ENCODE peak calls at places on chromosomes 11 and 22, in eight cellular contexts. B, A, W, G, Y, K, R and U are unnamed samples.

GRCh38 chr11:94423467-94423866 is 22.2 kb upstream of the GPR83 start:
- DNase-seq in G (no peak), B (no peak), A (no peak), Y (no peak), W (no peak), R (no peak), K (no peak), U (no peak)

GRCh38 chr22:23216331-23217170 is 36.2 kb downstream of the BCR start:
- DNase-seq in A (peak), B (no peak), Y (peak), R (no peak), G (no peak), K (no peak), W (no peak), U (no peak)

GRCh38 chr11:110979696-110980095 is 265.8 kb upstream of the POU2AF2 start:
- DNase-seq in K (peak), B (no peak), A (no peak), G (no peak), Y (no peak), W (no peak), R (no peak), U (no peak)

GRCh38 chr11:68997124-68997994 is 15.7 kb downstream of the MRGPRF start:
- DNase-seq in R (no peak), Y (no peak), W (no peak), B (peak), G (no peak), A (no peak), K (no peak), U (peak)

GRCh38 chr11:27120211-27120610 is 79.6 kb downstream of the BBOX1 start:
- DNase-seq in B (no peak), W (peak), A (no peak), G (no peak), R (no peak), K (peak), Y (no peak), U (no peak)

GRCh38 chr22:41447435-41448188 is 1.0 kb upstream of the TOB2 start:
- DNase-seq in W (peak), Y (peak), G (peak), B (peak), A (peak), K (peak), R (peak), U (peak)

GRCh38 chr11:134509381-134510068 is 97.5 kb upstream of the B3GAT1 start:
- DNase-seq in B (peak), K (no peak), W (no peak), G (no peak), Y (no peak), R (no peak), A (no peak), U (peak)

GRCh38 chr11:47724041-47724729 is 9.0 kb upstream of the AGBL2 start:
- DNase-seq in R (no peak), G (peak), B (no peak), A (no peak), K (peak), Y (no peak), W (peak), U (no peak)

GRCh38 chr11:27679136-27680015 is 20.9 kb downstream of the BDNF start:
- DNase-seq in G (no peak), A (no peak), W (no peak), B (no peak), R (no peak), K (no peak), Y (no peak), U (no peak)

GRCh38 chr11:73295259-73295995 is 12.6 kb upstream of the ARHGEF17 start:
- DNase-seq in B (peak), R (peak), Y (peak), G (peak), A (peak), K (peak), W (peak), U (peak)

GRCh38 chr22:39598017-39598965 is 27.7 kb downstream of the CACNA1I start:
- DNase-seq in G (no peak), B (no peak), Y (peak), K (peak), R (peak), A (peak), W (no peak), U (no peak)

GRCh38 chr11:70824590-70825300 is 426.4 kb downstream of the CTTN start:
- DNase-seq in K (no peak), B (no peak), W (no peak), R (no peak), G (no peak), A (no peak), Y (no peak), U (no peak)

GRCh38 chr22:44622147-44622427 is 79.9 kb upstream of the PRR5 start:
- DNase-seq in R (no peak), W (no peak), B (no peak), G (no peak), K (peak), Y (no peak), A (peak), U (peak)

GRCh38 chr11:32172771-32173170 is 81.9 kb downstream of the RCN1 start:
- DNase-seq in W (peak), B (no peak), Y (no peak), A (no peak), K (no peak), G (no peak), R (no peak), U (no peak)

GRCh38 chr11:47523491-47524199 is 29.3 kb downstream of the CELF1 start:
- DNase-seq in W (peak), R (no peak), B (no peak), Y (peak), A (no peak), K (peak), G (no peak), U (no peak)

GRCh38 chr11:69588270-69588669 is 52.7 kb upstream of the CCND1 start:
- DNase-seq in B (peak), A (no peak), K (peak), G (no peak), Y (no peak), W (peak), R (no peak), U (no peak)

GRCh38 chr22:33361581-33361980 is 303.4 kb upstream of the SYN3 start:
- DNase-seq in B (no peak), Y (no peak), K (peak), R (no peak), G (no peak), W (no peak), A (no peak), U (no peak)

GRCh38 chr22:27317961-27318360 is 483.6 kb downstream of the MN1 start:
- DNase-seq in A (no peak), W (no peak), B (no peak), Y (no peak), G (no peak), K (no peak), R (no peak), U (no peak)

GRCh38 chr11:115709297-115709696 is 205.1 kb upstream of the CADM1 start:
- DNase-seq in A (no peak), G (no peak), R (no peak), B (no peak), Y (no peak), K (no peak), W (no peak), U (no peak)

GRCh38 chr11:73406619-73407018 is 30.4 kb downstream of the RELT start:
- DNase-seq in A (no peak), B (no peak), G (no peak), K (no peak), W (no peak), R (no peak), Y (no peak), U (no peak)

GRCh38 chr11:497565-498296 is 9.3 kb downstream of the RNH1 start:
- DNase-seq in B (no peak), R (no peak), A (no peak), Y (no peak), G (no peak), W (no peak), K (no peak), U (peak)

GRCh38 chr11:109960831-109961230 is 132.4 kb upstream of the ZC3H12C start:
- DNase-seq in R (no peak), W (peak), A (no peak), B (no peak), Y (no peak), K (peak), G (peak), U (peak)

GRCh38 chr11:77039491-77040400 is 5.5 kb downstream of the B3GNT6 start:
- DNase-seq in W (peak), G (peak), B (no peak), R (no peak), Y (no peak), A (peak), K (no peak), U (no peak)

GRCh38 chr11:1090600-1091331 is 16.1 kb downstream of the MUC2 start:
- DNase-seq in G (no peak), B (no peak), Y (no peak), K (no peak), A (no peak), W (no peak), R (no peak), U (peak)

GRCh38 chr22:33105501-33105911 is 47.3 kb upstream of the SYN3 start:
- DNase-seq in Y (no peak), K (peak), A (no peak), B (no peak), W (peak), G (no peak), R (no peak), U (no peak)

GRCh38 chr11:65357856-65358356 is 3.4 kb downstream of the TIGD3 start:
- DNase-seq in R (no peak), B (no peak), G (no peak), A (no peak), Y (no peak), W (no peak), K (no peak), U (no peak)

GRCh38 chr22:47627561-47628253 is 865.3 kb downstream of the TBC1D22A start:
- DNase-seq in G (no peak), A (no peak), B (peak), W (peak), R (no peak), Y (no peak), K (peak), U (no peak)

GRCh38 chr22:20398420-20398819 is 4.5 kb downstream of the ZNF74 start:
- DNase-seq in B (no peak), K (no peak), A (no peak), R (no peak), Y (no peak), W (no peak), G (no peak), U (no peak)

GRCh38 chr11:73801136-73801535 is 13.5 kb downstream of the MRPL48 start:
- DNase-seq in W (no peak), A (no peak), B (no peak), G (no peak), Y (no peak), K (no peak), R (no peak), U (no peak)

GRCh38 chr11:114179234-114179941 is 116.8 kb upstream of the NNMT start:
- DNase-seq in Y (no peak), K (no peak), A (no peak), G (peak), R (no peak), W (peak), B (peak), U (peak)

GRCh38 chr11:33310720-33311500 is 53.7 kb downstream of the HIPK3 start:
- DNase-seq in R (no peak), B (no peak), Y (no peak), K (no peak), W (no peak), G (no peak), A (no peak), U (no peak)

GRCh38 chr11:55172734-55173415 is 89.1 kb upstream of the TRIM48 start:
- DNase-seq in W (no peak), B (no peak), A (no peak), K (no peak), R (no peak), G (no peak), Y (no peak), U (peak)

GRCh38 chr22:43820671-43821305 is 8.7 kb upstream of the EFCAB6 start:
- DNase-seq in Y (no peak), K (no peak), W (no peak), R (no peak), B (peak), G (no peak), A (no peak), U (no peak)

GRCh38 chr11:130499828-130500227 is 51.4 kb downstream of the ADAMTS15 start:
- DNase-seq in K (no peak), R (no peak), A (no peak), G (no peak), Y (no peak), B (no peak), W (no peak), U (no peak)

GRCh38 chr22:28843633-28844032 is 39.7 kb upstream of the ZNRF3 start:
- DNase-seq in R (no peak), G (no peak), W (no peak), Y (no peak), A (no peak), B (no peak), K (no peak), U (no peak)

GRCh38 chr11:74683941-74684481 is 47.2 kb downstream of the CHRDL2 start:
- DNase-seq in A (no peak), R (no peak), B (peak), K (no peak), Y (no peak), W (peak), G (no peak), U (peak)

GRCh38 chr22:37095113-37095512 is 14.4 kb downstream of the TMPRSS6 start:
- DNase-seq in G (no peak), R (no peak), W (no peak), A (peak), B (no peak), Y (peak), K (no peak), U (no peak)

GRCh38 chr22:22210375-22210774 is 34.2 kb upstream of the VPREB1 start:
- DNase-seq in R (no peak), G (no peak), Y (peak), A (peak), B (no peak), W (peak), K (peak), U (no peak)

GRCh38 chr11:122976734-122977454 is 4.7 kb downstream of the BSX start:
- DNase-seq in B (no peak), G (no peak), R (no peak), W (no peak), Y (no peak), K (no peak), A (no peak), U (no peak)